ENCODE peak calls at places on chromosomes 12 and 14, in ten cellular contexts. D, Q, F, Z, O, R, B, G, Y and U are unnamed samples.

GRCh38 chr12:22800332-22800731 is 175.4 kb downstream of the ETNK1 start:
- DNase-seq in R (no peak), F (no peak), Z (no peak), Y (no peak), G (no peak), O (no peak), B (no peak), Q (no peak), D (no peak), U (no peak)

GRCh38 chr12:82873309-82873708 is 186.6 kb downstream of the TMTC2 start:
- DNase-seq in B (no peak), D (no peak), Q (no peak), G (no peak), F (no peak), Z (no peak), Y (no peak), O (no peak), R (no peak), U (no peak)

GRCh38 chr14:20632831-20633771 is 8.4 kb downstream of the OR6S1 start:
- DNase-seq in F (peak), Z (no peak), G (no peak), Y (peak), R (no peak), B (no peak), O (no peak), Q (no peak), D (peak), U (no peak)

GRCh38 chr12:89622115-89622514 is 86.5 kb downstream of the ATP2B1 start:
- DNase-seq in R (no peak), Z (no peak), G (no peak), D (no peak), Y (no peak), Q (no peak), F (no peak), B (no peak), O (no peak), U (no peak)

GRCh38 chr14:65164068-65164824 is 61.9 kb upstream of the MAX start:
- DNase-seq in F (peak), R (no peak), D (peak), Y (no peak), O (no peak), B (no peak), Z (no peak), Q (no peak), G (no peak), U (peak)

GRCh38 chr12:32548691-32549412 is 130.2 kb upstream of the DNM1L start:
- DNase-seq in D (peak), R (no peak), Y (no peak), F (no peak), Q (no peak), O (peak), Z (no peak), G (no peak), B (no peak), U (no peak)

GRCh38 chr14:99971929-99972747 is 93.1 kb upstream of the EVL start:
- DNase-seq in B (no peak), O (no peak), Y (peak), D (no peak), F (peak), R (no peak), G (no peak), Q (no peak), Z (peak), U (no peak)

GRCh38 chr14:33323979-33324378 is 385.3 kb downstream of the NPAS3 start:
- DNase-seq in O (no peak), F (peak), Y (no peak), B (no peak), G (no peak), Q (no peak), Z (no peak), R (no peak), D (no peak), U (no peak)

GRCh38 chr12:110726018-110726417 is 16.7 kb downstream of the PPP1CC start:
- DNase-seq in F (no peak), G (no peak), R (no peak), B (no peak), Z (no peak), Y (no peak), Q (no peak), D (no peak), O (no peak), U (no peak)

GRCh38 chr14:93880025-93880820 is 46.9 kb upstream of the FAM181A start:
- DNase-seq in F (peak), R (no peak), B (no peak), Z (no peak), Q (no peak), Y (peak), D (peak), O (no peak), G (no peak), U (no peak)

GRCh38 chr14:98278805-98279204 is 993.2 kb downstream of the BCL11B start:
- DNase-seq in F (no peak), Y (no peak), R (no peak), D (no peak), G (no peak), Q (no peak), B (no peak), Z (no peak), O (no peak), U (no peak)

GRCh38 chr12:54934419-54934818 is 50.1 kb downstream of the TESPA1 start:
- DNase-seq in F (no peak), R (no peak), O (no peak), G (no peak), Z (no peak), Q (no peak), Y (no peak), B (no peak), D (no peak), U (no peak)

GRCh38 chr12:96255077-96255476 is 60.9 kb downstream of the ELK3 start:
- DNase-seq in Y (no peak), D (peak), Q (no peak), G (peak), F (no peak), B (no peak), Z (peak), O (no peak), R (no peak), U (no peak)